ENCODE peak calls at places on chromosomes 13 and 19, in four cellular contexts. Q is H1, N is K562, O is HCT116. B is an unnamed sample.

GRCh38 chr13:25901460-25902376 is 150.1 kb downstream of the SHISA2 start:
- DNase-seq in Q (no peak), O (no peak), N (no peak), B (no peak)

GRCh38 chr19:7161292-7161691 is 91.8 kb downstream of the ZNF557 start:
- DNase-seq in N (no peak), O (no peak), Q (no peak), B (no peak)

GRCh38 chr13:95530178-95530577 is 22.3 kb upstream of the CLDN10 start:
- DNase-seq in N (no peak), Q (no peak), O (no peak), B (no peak)

GRCh38 chr13:37090912-37091311 is 14.6 kb downstream of the CSNK1A1L start:
- DNase-seq in N (no peak), O (no peak), Q (no peak), B (no peak)

GRCh38 chr19:49676136-49676689 is 858 bp upstream of the PRMT1 start:
- DNase-seq in O (peak; percentile 97), Q (no peak), N (peak; percentile 86), B (peak; percentile 55)

GRCh38 chr19:58511353-58512208 is at the start of gene SLC27A5:
- DNase-seq in Q (no peak), N (no peak), O (no peak), B (no peak)

GRCh38 chr13:30477346-30478235 is 11.9 kb upstream of the HMGB1 start:
- DNase-seq in N (no peak), Q (peak; percentile 53), O (no peak), B (peak; percentile 66)

GRCh38 chr19:47714339-47714738 is 1.1 kb downstream of the EHD2 start:
- DNase-seq in N (no peak), O (no peak), Q (no peak), B (no peak)

GRCh38 chr19:46404039-46404883 is 9.1 kb downstream of the CCDC8 start:
- DNase-seq in O (no peak), N (peak; percentile 39), Q (peak; percentile 83), B (no peak)

GRCh38 chr19:55251296-55252081 is 7.3 kb downstream of the PPP6R1 start:
- DNase-seq in O (no peak), N (no peak), Q (no peak), B (no peak)

GRCh38 chr19:35318679-35319448 is 10.1 kb upstream of the CD22 start:
- DNase-seq in O (peak; percentile 93), Q (no peak), N (peak; percentile 47), B (no peak)

GRCh38 chr19:33388817-33389573 is 15.5 kb downstream of the CEBPG start:
- DNase-seq in O (no peak), N (no peak), Q (peak; percentile 45), B (no peak)

GRCh38 chr13:91078093-91078679 is 269.3 kb upstream of the MIR17HG start:
- DNase-seq in Q (no peak), N (no peak), O (no peak), B (peak; percentile 5)

GRCh38 chr19:11361037-11361770 is 6.0 kb downstream of the PLPPR2 start:
- DNase-seq in N (peak; percentile 93), O (no peak), Q (peak; percentile 100), B (no peak)

GRCh38 chr13:31951215-31951678 is 80.3 kb upstream of the FRY start:
- DNase-seq in N (no peak), Q (no peak), O (no peak), B (no peak)

GRCh38 chr19:15115080-15115479 is 7.9 kb downstream of the SYDE1 start:
- DNase-seq in O (no peak), Q (no peak), N (no peak), B (no peak)

DNA sequence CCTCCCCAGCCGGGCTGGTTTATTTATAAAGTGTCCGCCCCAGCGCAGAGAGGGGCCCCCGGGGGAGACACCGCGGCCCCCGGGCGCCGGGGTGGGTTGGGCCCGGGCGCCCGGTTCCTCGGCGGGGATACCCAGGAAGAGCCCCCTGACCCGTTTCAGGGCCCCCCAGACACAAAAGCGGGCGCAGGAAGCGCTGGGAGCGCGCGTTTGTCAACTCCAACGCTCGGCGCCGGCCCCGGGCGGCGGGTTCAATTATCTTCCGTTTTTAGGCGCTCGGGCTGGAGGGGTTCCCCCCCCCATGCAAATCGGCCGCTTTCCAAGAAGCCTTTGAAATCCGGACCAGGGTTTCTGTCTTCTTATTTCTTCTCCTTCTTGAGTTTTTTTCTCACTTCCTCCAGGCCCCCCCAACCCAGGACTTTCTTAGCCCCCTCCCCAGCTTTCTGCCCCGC is 784 bp downstream of the ARID3A start:
- DNase-seq in Q (no peak), N (peak; percentile 57), O (no peak), B (peak; percentile 43)
- TF ChIP-seq JUND in Q (no peak), N (no peak), O (no peak), B (no peak)

GRCh38 chr13:21009036-21009435 is 52.4 kb downstream of the LATS2 start:
- DNase-seq in Q (no peak), O (no peak), N (no peak), B (no peak)

GRCh38 chr13:21008026-21008425 is 53.4 kb downstream of the LATS2 start:
- DNase-seq in Q (no peak), N (no peak), O (no peak), B (no peak)

GRCh38 chr13:21010621-21011020 is 50.8 kb downstream of the LATS2 start:
- DNase-seq in O (no peak), N (peak; percentile 68), Q (no peak), B (peak; percentile 57)

GRCh38 chr13:21005193-21005592 is 56.2 kb downstream of the LATS2 start:
- DNase-seq in O (no peak), N (no peak), Q (no peak), B (no peak)

GRCh38 chr13:21006141-21007005 is 55.0 kb downstream of the LATS2 start:
- DNase-seq in Q (no peak), O (no peak), N (no peak), B (no peak)
- TF ChIP-seq JUND in Q (no peak), O (no peak), N (no peak), B (no peak)

GRCh38 chr19:56356944-56357343 is 36.4 kb downstream of the ZNF582 start:
- DNase-seq in Q (no peak), O (no peak), N (no peak), B (no peak)
- TF ChIP-seq JUND in Q (no peak), O (no peak), N (no peak), B (no peak)

GRCh38 chr13:41577437-41577836 is 120.1 kb downstream of the RGCC start:
- DNase-seq in N (no peak), O (no peak), Q (no peak), B (no peak)
- TF ChIP-seq JUND in N (no peak), O (no peak), Q (no peak), B (no peak)

B was measured in T47D.